ENCODE peak calls at places on chromosomes 1 and 21, in four cellular contexts. Q is colonic mucosa, E is lower lobe of right lung, P is ascending aorta. I is an unnamed sample. For H3K9me3, the result is how much of the 10 kb centered on the place peaks cover.

GRCh38 chr1:47477595-47478080 is 39.8 kb downstream of the FOXD2 start:
- DNase-seq in E (no peak), P (no peak), Q (peak), I (no peak)

GRCh38 chr1:87800006-87800405 is 471.3 kb downstream of the LMO4 start:
- DNase-seq in Q (no peak), P (no peak), E (no peak), I (no peak)

GRCh38 chr1:201310986-201311355 is 27.7 kb downstream of the PKP1 start:
- DNase-seq in P (no peak), E (peak), Q (peak), I (no peak)

GRCh38 chr21:43316156-43316845 is 110.6 kb downstream of the SIK1 start:
- DNase-seq in Q (no peak), E (no peak), P (no peak), I (no peak)

GRCh38 chr1:43558346-43558841 is 27.7 kb downstream of the PTPRF start:
- DNase-seq in Q (peak), P (no peak), E (peak), I (no peak)

GRCh38 chr1:219441884-219442283 is 171.0 kb downstream of the ZC3H11B start:
- DNase-seq in Q (no peak), E (no peak), P (no peak), I (no peak)

GRCh38 chr1:228691926-228692325 is 43.4 kb upstream of the RHOU start:
- DNase-seq in E (no peak), P (no peak), Q (peak), I (no peak)

GRCh38 chr1:182649041-182649440 is 35.3 kb downstream of the RGS8 start:
- DNase-seq in E (no peak), P (no peak), Q (no peak), I (no peak)

GRCh38 chr1:160083968-160084770 is 2.8 kb downstream of the KCNJ9 start:
- DNase-seq in E (peak), Q (peak), P (no peak), I (no peak)

GRCh38 chr21:35457097-35457496 is 408.0 kb upstream of the RUNX1 start:
- DNase-seq in Q (no peak), E (no peak), P (no peak), I (no peak)

GRCh38 chr1:39828734-39829133 is 40.1 kb upstream of the BMP8B start:
- DNase-seq in Q (no peak), E (no peak), P (no peak), I (no peak)

GRCh38 chr1:16614361-16615252 is 1.2 kb upstream of the NBPF1 start:
- DNase-seq in P (no peak), Q (peak), E (peak), I (no peak)

GRCh38 chr21:31038376-31038775 is at the start of gene KRTAP19-8:
- DNase-seq in Q (no peak), E (no peak), P (no peak), I (no peak)

GRCh38 chr21:31030367-31031106 is 7.7 kb downstream of the KRTAP19-8 start:
- DNase-seq in Q (no peak), E (no peak), P (no peak), I (no peak)

GRCh38 chr21:31034378-31034777 is 3.9 kb downstream of the KRTAP19-8 start:
- DNase-seq in Q (no peak), P (no peak), E (no peak), I (no peak)
- H3K9me3 ChIP-seq in Q (under half), P (under half), E (under half), I (under half)

GRCh38 chr21:29235714-29236197 is 63.0 kb upstream of the BACH1 start:
- DNase-seq in P (no peak), Q (no peak), E (no peak), I (no peak)

GRCh38 chr21:29230541-29231275 is 68.0 kb upstream of the BACH1 start:
- DNase-seq in E (no peak), Q (no peak), P (no peak), I (no peak)

GRCh38 chr21:29233611-29234540 is 64.8 kb upstream of the BACH1 start:
- DNase-seq in Q (no peak), P (no peak), E (no peak), I (no peak)

GRCh38 chr21:29231781-29232548 is 66.8 kb upstream of the BACH1 start:
- DNase-seq in P (no peak), Q (no peak), E (no peak), I (no peak)

DNA sequence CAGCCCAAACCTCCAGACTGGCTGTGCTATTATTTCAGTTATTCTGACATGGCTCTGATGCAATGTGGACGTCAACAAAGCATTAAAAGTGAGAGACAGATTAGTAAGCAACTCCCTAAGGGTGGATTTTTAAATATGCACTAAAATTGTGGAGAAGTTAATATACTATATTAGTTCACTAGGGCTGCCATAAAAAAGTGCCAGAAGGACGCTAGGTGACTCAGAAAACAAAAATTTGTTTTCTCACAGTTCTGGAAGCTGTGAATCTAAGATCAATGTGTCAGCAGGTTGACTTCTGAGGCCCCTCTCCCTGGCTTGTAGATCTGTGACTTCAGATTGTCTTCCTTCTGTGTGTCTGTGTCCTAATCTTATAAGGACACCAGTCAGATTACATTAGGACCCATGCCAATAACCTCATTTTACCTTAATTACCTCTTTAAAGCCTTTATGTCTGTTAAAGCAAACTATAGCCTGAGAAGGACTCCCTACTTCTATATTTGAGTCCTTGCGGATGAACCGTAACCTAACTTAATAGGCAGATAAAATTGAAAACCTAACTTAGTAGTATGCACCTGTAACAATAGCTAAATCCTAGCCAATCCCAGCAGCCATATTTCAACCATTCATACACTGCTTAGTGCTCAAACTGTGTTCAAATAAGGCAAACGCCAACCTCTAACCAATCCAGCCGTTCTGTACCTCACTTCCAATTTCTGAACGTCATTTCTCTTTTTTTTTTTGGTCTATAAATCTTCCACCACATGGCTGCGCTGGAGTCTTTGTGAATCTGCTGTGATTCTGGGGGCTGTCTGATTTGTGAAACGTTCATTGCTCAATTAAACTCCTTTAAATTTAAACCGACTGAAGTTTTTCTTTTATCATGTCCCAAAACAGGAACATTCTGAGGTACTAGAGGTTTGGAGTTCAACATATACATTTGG is 65.9 kb upstream of the BACH1 start:
- DNase-seq in E (no peak), P (no peak), Q (no peak), I (no peak)
- H3K4me3 ChIP-seq in E (no peak), P (no peak), Q (no peak), I (no peak)

GRCh38 chr1:68706639-68707317 is 209.9 kb upstream of the DEPDC1 start:
- DNase-seq in P (no peak), Q (no peak), E (no peak), I (no peak)

GRCh38 chr1:68703921-68704354 is 207.1 kb upstream of the DEPDC1 start:
- DNase-seq in Q (no peak), P (no peak), E (no peak), I (no peak)

DNA sequence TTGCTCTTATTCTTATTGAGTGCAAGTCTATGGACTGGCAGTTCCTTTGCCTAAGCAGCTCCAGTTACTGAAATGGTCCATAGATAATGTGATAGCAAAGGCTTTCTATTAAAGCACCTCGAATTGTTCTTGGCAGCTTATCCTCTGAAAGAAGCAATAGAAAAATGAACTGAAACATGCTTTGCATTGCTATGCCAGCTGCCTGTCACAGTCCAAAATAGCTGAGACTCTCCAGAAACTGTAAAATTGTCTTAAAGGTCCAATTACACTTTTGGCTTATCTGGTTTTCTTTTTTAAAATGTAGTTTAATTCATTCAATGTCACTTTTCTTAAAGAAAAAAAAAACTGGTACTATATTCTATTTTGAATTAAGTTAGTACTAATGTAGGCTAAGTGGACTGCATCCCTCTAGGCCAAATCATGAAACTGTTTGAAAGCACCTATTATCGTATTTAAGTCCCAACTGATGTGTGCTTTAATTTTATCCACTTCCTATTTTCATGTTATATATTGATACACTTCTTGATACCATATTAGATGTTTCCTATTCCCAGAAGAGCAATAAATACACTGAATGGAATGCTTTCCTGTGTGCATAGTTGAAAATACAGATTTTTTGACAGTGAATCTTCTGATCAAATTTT is 208.0 kb upstream of the DEPDC1 start:
- DNase-seq in Q (no peak), P (no peak), E (no peak), I (no peak)
- H3K9me3 ChIP-seq in Q (under half), P (under half), E (under half), I (under half)

GRCh38 chr1:56077223-56077622 is 502.1 kb downstream of the PLPP3 start:
- DNase-seq in P (no peak), E (no peak), Q (no peak), I (no peak)

GRCh38 chr1:56080123-56080522 is 499.2 kb downstream of the PLPP3 start:
- DNase-seq in E (no peak), Q (no peak), P (no peak), I (no peak)

GRCh38 chr1:56084242-56084641 is 495.1 kb downstream of the PLPP3 start:
- DNase-seq in E (no peak), P (no peak), Q (no peak), I (no peak)

GRCh38 chr1:56081151-56081550 is 498.2 kb downstream of the PLPP3 start:
- DNase-seq in P (no peak), E (peak), Q (no peak), I (no peak)
- H3K4me3 ChIP-seq in P (no peak), E (no peak), Q (no peak), I (no peak)

GRCh38 chr1:226463925-226464598 is 56.2 kb upstream of the PARP1 start:
- DNase-seq in E (no peak), P (no peak), Q (no peak), I (no peak)
- H3K9me3 ChIP-seq in E (under half), P (under half), Q (under half), I (under half)

DNA sequence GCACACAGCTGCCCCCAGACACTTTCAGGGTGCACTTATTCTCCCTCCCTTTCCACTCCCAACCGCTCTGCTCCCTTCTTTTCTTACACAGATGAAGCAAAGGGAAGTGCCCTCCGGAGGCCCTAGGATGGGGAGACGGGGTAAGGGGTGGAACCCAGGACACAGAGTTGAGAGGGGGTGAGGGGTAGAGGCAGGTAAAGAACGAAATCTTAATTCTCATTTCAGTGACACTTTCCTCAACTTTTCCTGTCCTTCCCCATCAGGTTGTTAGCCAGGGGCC is 12.8 kb downstream of the PLEKHO1 start:
- DNase-seq in P (no peak), Q (no peak), E (no peak), I (no peak)
- H3K4me3 ChIP-seq in P (peak), Q (no peak), E (peak), I (peak)

DNA sequence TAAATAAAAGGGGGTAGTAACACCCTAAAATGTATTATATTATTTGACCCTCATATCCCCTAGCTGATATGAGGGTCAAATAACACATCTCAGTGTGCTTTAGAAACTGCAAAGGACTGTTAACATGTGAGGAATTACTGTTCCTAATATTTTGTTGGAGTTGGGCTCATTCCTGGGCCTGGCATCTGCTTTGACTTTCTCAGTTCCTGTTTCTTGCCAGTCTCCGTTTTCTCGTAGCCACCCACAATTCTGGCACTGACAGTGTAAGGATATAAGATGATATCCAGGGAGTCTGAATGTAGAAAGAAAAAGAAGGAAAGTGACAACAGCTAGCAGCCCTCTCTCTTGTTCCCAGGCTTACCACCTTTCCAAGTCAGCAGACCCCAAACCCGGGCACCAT is 54.4 kb upstream of the SCMH1 start:
- DNase-seq in E (no peak), P (no peak), Q (no peak), I (no peak)
- H3K9me3 ChIP-seq in E (under half), P (under half), Q (under half), I (under half)

GRCh38 chr1:119674835-119675289 is 26.8 kb upstream of the ZNF697 start:
- DNase-seq in P (no peak), Q (peak), E (no peak), I (no peak)
- H3K4me3 ChIP-seq in P (peak), Q (no peak), E (peak), I (peak)

GRCh38 chr1:11307837-11308236 is 34.8 kb downstream of the UBIAD1 start:
- DNase-seq in Q (no peak), E (no peak), P (no peak), I (no peak)
- H3K9me3 ChIP-seq in Q (under half), E (under half), P (under half), I (under half)